ENCODE peak calls at places on chromosome 3, in nine cellular contexts. T is tibial artery, C is left lung, B is lung, M is breast epithelium, R is ovary, J is mesendoderm, G is right atrium auricular region, I is SK-N-SH. U is an unnamed sample. For H3K36me3 and H3K4me1, the result is how much of the 10 kb centered on the place peaks cover.

GRCh38 chr3:66989241-66989640 is 8.9 kb upstream of the KBTBD8 start:
- DNase-seq in T (no peak), B (no peak), G (no peak), M (no peak), J (peak), R (no peak), I (no peak), C (no peak), U (no peak)

GRCh38 chr3:148654433-148654832 is 43.3 kb upstream of the AGTR1 start:
- DNase-seq in I (no peak), J (no peak), R (no peak), C (no peak), T (no peak), G (no peak), M (no peak), B (no peak), U (no peak)

GRCh38 chr3:197295871-197296270 is 2.5 kb downstream of the DLG1 start:
- DNase-seq in J (no peak), I (no peak), B (no peak), R (no peak), C (no peak), M (no peak), G (no peak), T (no peak), U (no peak)

GRCh38 chr3:154690413-154690812 is 260.4 kb upstream of the GPR149 start:
- DNase-seq in C (no peak), I (no peak), R (no peak), T (no peak), G (no peak), J (no peak), M (no peak), B (no peak), U (no peak)

GRCh38 chr3:65596511-65597224 is 442.1 kb downstream of the MAGI1 start:
- DNase-seq in G (no peak), I (peak), J (peak), C (no peak), B (no peak), R (no peak), T (no peak), M (no peak), U (peak)

GRCh38 chr3:127738192-127738840 is 65.6 kb downstream of the ABTB1 start:
- DNase-seq in G (no peak), R (no peak), I (no peak), C (no peak), M (peak), T (no peak), B (no peak), J (peak), U (peak)

GRCh38 chr3:184659797-184660301 is 52.0 kb downstream of the MAGEF1 start:
- DNase-seq in J (peak), B (no peak), G (no peak), T (no peak), I (peak), M (no peak), C (no peak), R (no peak), U (no peak)

GRCh38 chr3:48086736-48087470 is 70.7 kb upstream of the MAP4 start:
- DNase-seq in B (no peak), M (no peak), T (no peak), G (no peak), C (no peak), J (no peak), R (no peak), I (no peak), U (no peak)

GRCh38 chr3:183968846-183969245 is 48.8 kb downstream of the ABCC5 start:
- DNase-seq in T (no peak), G (no peak), R (no peak), I (no peak), M (no peak), J (no peak), B (no peak), C (no peak), U (no peak)

GRCh38 chr3:126887686-126888085 is 95.2 kb upstream of the PLXNA1 start:
- DNase-seq in G (no peak), T (no peak), C (no peak), J (no peak), R (no peak), B (no peak), M (peak), I (no peak), U (no peak)

GRCh38 chr3:139737682-139738361 is 60.0 kb upstream of the NMNAT3 start:
- DNase-seq in B (no peak), J (no peak), I (no peak), R (no peak), M (no peak), G (no peak), C (no peak), T (no peak), U (no peak)

GRCh38 chr3:140972833-140973232 is 31.2 kb downstream of the SLC25A36 start:
- DNase-seq in R (no peak), B (no peak), I (no peak), M (no peak), T (no peak), J (peak), G (no peak), C (no peak), U (peak)

GRCh38 chr3:60650171-60650570 is 601.1 kb downstream of the FHIT start:
- DNase-seq in J (no peak), G (no peak), R (no peak), B (no peak), T (no peak), I (peak), C (no peak), M (no peak), U (no peak)

GRCh38 chr3:140922634-140923033 is 19.0 kb upstream of the SLC25A36 start:
- DNase-seq in R (no peak), M (no peak), T (no peak), C (no peak), B (no peak), J (peak), G (no peak), I (no peak), U (no peak)

GRCh38 chr3:136546718-136547117 is 205.5 kb downstream of the STAG1 start:
- DNase-seq in I (no peak), G (no peak), B (no peak), J (peak), R (no peak), T (no peak), C (no peak), M (no peak), U (no peak)

GRCh38 chr3:24598691-24599090 is 104.0 kb upstream of the THRB start:
- DNase-seq in J (peak), B (no peak), C (no peak), R (no peak), G (no peak), I (no peak), T (no peak), M (no peak), U (peak)

GRCh38 chr3:107920538-107920937 is 170.3 kb downstream of the CD47 start:
- DNase-seq in B (no peak), G (no peak), J (no peak), M (no peak), T (no peak), I (no peak), C (no peak), R (no peak), U (no peak)

GRCh38 chr3:111473550-111473949 is 68.4 kb upstream of the CD96 start:
- DNase-seq in C (no peak), G (no peak), R (no peak), B (no peak), J (peak), T (no peak), M (no peak), I (no peak), U (no peak)

GRCh38 chr3:117630885-117631284 is 921.3 kb downstream of the TUSC7 start:
- DNase-seq in C (no peak), B (no peak), G (no peak), I (no peak), M (no peak), J (no peak), R (no peak), T (no peak), U (no peak)

GRCh38 chr3:128317101-128317697 is 149.5 kb downstream of the DNAJB8 start:
- DNase-seq in R (no peak), B (no peak), I (no peak), G (no peak), M (no peak), T (no peak), J (no peak), C (no peak), U (no peak)

DNA sequence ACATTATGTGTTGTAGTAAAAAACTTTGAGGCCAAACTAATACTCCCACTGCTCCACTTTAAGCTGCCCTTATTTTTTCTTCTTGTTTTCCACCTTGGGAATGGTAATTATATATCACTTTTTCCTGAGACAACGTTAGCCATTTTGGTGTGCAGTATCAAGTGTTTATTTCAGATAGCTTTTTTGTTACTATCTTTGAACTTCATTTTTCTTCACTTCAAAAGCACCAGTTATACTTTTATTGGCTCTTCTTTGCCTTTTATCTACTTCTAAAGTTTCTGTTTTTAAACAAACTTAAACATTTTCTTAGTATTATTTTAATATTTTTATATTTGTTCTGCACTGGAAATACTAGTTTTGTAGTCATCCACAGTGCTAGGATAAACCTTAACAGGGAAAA is 6.5 kb downstream of the TOPAZ1 start:
- DNase-seq in J (no peak), T (no peak), B (no peak), M (no peak), G (no peak), I (no peak), R (no peak), C (no peak), U (no peak)
- H3K36me3 ChIP-seq in J (under half), T (under half), B (under half), M (under half), G (under half), I (under half), R (under half), C (under half), U (under half)

GRCh38 chr3:185715091-185715490 is 109.8 kb downstream of the IGF2BP2 start:
- DNase-seq in J (peak), G (no peak), R (no peak), I (no peak), C (no peak), M (no peak), B (no peak), T (no peak), U (no peak)
- H3K4me1 ChIP-seq in J (under half), G (under half), R (under half), I (half or more), C (under half), M (under half), B (under half), T (under half), U (under half)

DNA sequence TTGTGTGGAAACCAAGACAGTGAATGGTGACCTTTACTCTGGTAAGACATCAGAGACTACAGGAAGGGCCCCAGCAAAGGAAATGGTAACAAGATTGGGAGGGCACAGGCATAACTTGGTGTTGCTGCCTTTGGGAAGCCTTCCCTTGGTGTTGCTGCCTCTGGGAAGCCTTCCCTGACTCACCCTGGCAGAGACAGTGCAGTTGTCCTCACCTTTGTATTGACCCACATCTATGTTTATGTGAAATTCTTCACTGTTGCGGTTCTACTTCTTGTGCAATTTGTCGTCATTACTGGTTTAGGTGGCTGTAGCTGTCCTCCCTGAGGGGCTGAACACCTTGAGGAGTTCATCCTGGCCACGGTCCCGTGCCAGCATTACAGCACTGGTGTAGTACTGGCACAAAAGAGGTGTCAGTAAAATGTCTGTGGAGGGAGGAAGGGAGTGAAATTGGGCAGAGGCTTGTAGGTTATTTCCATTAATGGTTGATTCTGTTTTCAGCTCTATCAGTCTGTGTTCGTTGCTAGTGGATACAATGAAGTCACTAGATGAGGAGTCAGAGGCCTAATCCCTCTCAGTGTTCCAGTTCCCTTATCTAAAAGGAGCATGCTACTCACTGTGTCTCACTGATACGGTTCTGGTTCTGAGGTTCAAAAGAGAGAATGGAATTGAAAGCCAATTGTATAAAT is 21.6 kb downstream of the IFT122 start:
- DNase-seq in M (no peak), I (no peak), B (no peak), C (no peak), R (no peak), J (no peak), T (no peak), G (no peak), U (no peak)
- H3K27ac ChIP-seq in M (no peak), I (no peak), B (peak), C (no peak), R (no peak), J (no peak), T (no peak), G (peak), U (no peak)

GRCh38 chr3:125017406-125017805 is 38.4 kb downstream of the HEG1 start:
- DNase-seq in J (no peak), R (no peak), B (no peak), T (no peak), I (no peak), G (no peak), M (no peak), C (no peak), U (no peak)
- H3K36me3 ChIP-seq in J (under half), R (under half), B (under half), T (half or more), I (half or more), G (half or more), M (under half), C (under half), U (under half)

GRCh38 chr3:11570251-11570650 is 73.5 kb downstream of the VGLL4 start:
- DNase-seq in B (no peak), J (no peak), I (no peak), R (peak), T (no peak), C (no peak), G (no peak), M (no peak), U (no peak)

GRCh38 chr3:11567516-11568467 is 75.9 kb downstream of the VGLL4 start:
- DNase-seq in R (peak), J (no peak), M (no peak), I (no peak), C (no peak), B (no peak), G (no peak), T (peak), U (no peak)

GRCh38 chr3:11568503-11569155 is 75.1 kb downstream of the VGLL4 start:
- DNase-seq in C (no peak), B (no peak), T (peak), J (no peak), I (no peak), M (no peak), G (peak), R (peak), U (no peak)

GRCh38 chr3:11569156-11569741 is 74.5 kb downstream of the VGLL4 start:
- DNase-seq in T (no peak), J (no peak), B (no peak), R (peak), C (no peak), I (no peak), M (no peak), G (peak), U (no peak)

GRCh38 chr3:11570789-11571495 is 72.8 kb downstream of the VGLL4 start:
- DNase-seq in B (no peak), T (no peak), C (no peak), M (no peak), I (no peak), J (no peak), G (no peak), R (peak), U (no peak)
- H3K4me1 ChIP-seq in B (under half), T (under half), C (under half), M (under half), I (under half), J (under half), G (under half), R (under half), U (under half)

DNA sequence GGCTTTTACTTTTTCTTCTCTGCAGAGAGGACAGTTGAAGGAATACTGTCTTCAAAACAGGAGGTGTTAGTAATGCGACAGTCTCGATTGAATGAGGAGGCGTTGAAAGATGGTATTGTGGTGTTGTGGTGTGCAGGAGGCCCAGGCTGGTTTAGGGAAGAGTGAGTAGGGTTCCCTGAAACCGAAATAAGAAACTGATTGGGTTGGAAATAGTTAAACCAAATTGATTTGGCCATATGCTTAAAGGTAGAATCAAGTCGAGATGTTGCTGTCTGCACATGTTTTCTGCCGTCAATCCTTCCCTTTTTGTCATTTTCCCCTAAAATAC is 848 bp downstream of the ATP6V1A start:
- DNase-seq in M (no peak), T (no peak), C (no peak), R (no peak), J (no peak), G (no peak), I (no peak), B (no peak), U (no peak)
- H3K27ac ChIP-seq in M (peak), T (peak), C (peak), R (no peak), J (no peak), G (peak), I (peak), B (no peak), U (no peak)

U was measured in small intestine.